ENCODE peak calls at places on chromosomes 16 and 17, in six cellular contexts. Y is KBM-7; X is stimulated activated CD4-positive, alpha-beta T cell treated with anti-CD3 and anti-CD28 coated beads, Interleukin-2, amount 100 ng/mL, for 48 hours; L is GDM1; W is stimulated activated CD8-positive, alpha-beta memory T cell treated with anti-CD3 and anti-CD28 coated beads, Interleukin-4, amount 100 ng/mL, for 1 hour; D is activated CD4-positive, alpha-beta T cell treated with anti-CD3 and anti-CD28 coated beads, Interleukin-2, amount 50 U/mL, for 1 hour. A is an unnamed sample.

GRCh38 chr16:12405083-12405482 is 398.6 kb downstream of the CPPED1 start:
- DNase-seq in W (no peak), D (no peak), X (no peak), L (no peak), Y (no peak), A (no peak)

GRCh38 chr17:39608142-39608541 is 422 bp upstream of the NEUROD2 start:
- DNase-seq in L (no peak), Y (no peak), D (no peak), X (no peak), W (no peak), A (no peak)

GRCh38 chr16:88381820-88382451 is 823 bp upstream of the ZNF469 start:
- DNase-seq in X (no peak), L (no peak), D (no peak), W (no peak), Y (no peak), A (peak)

GRCh38 chr16:58582971-58583765 is 46.5 kb downstream of the CNOT1 start:
- DNase-seq in D (no peak), L (no peak), Y (peak), W (no peak), X (no peak), A (no peak)

GRCh38 chr16:68128577-68129305 is 43.6 kb downstream of the NFATC3 start:
- DNase-seq in D (no peak), W (no peak), Y (no peak), X (no peak), L (no peak), A (no peak)

GRCh38 chr17:53950207-53950857 is 127.6 kb downstream of the KIF2B start:
- DNase-seq in L (no peak), W (no peak), X (no peak), Y (peak), D (no peak), A (no peak)

GRCh38 chr17:10117581-10118001 is 80.8 kb downstream of the GAS7 start:
- DNase-seq in D (no peak), L (no peak), X (no peak), Y (peak), W (no peak), A (peak)

GRCh38 chr16:2095315-2095853 is 40.3 kb downstream of the PKD1 start:
- DNase-seq in Y (no peak), L (no peak), D (no peak), X (no peak), W (no peak), A (no peak)

GRCh38 chr17:49576906-49577650 is 1.4 kb downstream of the NXPH3 start:
- DNase-seq in D (no peak), X (no peak), Y (no peak), L (no peak), W (no peak), A (no peak)

GRCh38 chr16:27844826-27845225 is 218.7 kb downstream of the GSG1L start:
- DNase-seq in D (no peak), X (no peak), L (no peak), Y (no peak), W (no peak), A (peak)

GRCh38 chr16:53893731-53894435 is 189.9 kb downstream of the FTO start:
- DNase-seq in L (no peak), W (no peak), X (no peak), Y (no peak), D (no peak), A (no peak)

GRCh38 chr16:4091638-4092037 is 24.6 kb downstream of the ADCY9 start:
- DNase-seq in Y (no peak), D (no peak), W (no peak), X (no peak), L (no peak), A (no peak)

GRCh38 chr16:30112197-30113030 is 923 bp downstream of the GDPD3 start:
- DNase-seq in L (peak), D (peak), X (peak), Y (peak), W (no peak), A (peak)

GRCh38 chr17:3447625-3448024 is 14.0 kb upstream of the OR1E2 start:
- DNase-seq in X (no peak), D (no peak), W (no peak), Y (peak), L (peak), A (no peak)

GRCh38 chr17:64688481-64688880 is 26.4 kb upstream of the SMURF2 start:
- DNase-seq in X (no peak), W (no peak), L (no peak), D (no peak), Y (no peak), A (no peak)

GRCh38 chr17:50593321-50593720 is 32.8 kb downstream of the CACNA1G start:
- DNase-seq in X (no peak), Y (no peak), D (no peak), W (no peak), L (no peak), A (no peak)

GRCh38 chr16:47426806-47427205 is 34.1 kb downstream of the ITFG1 start:
- DNase-seq in D (no peak), X (no peak), Y (no peak), W (no peak), L (no peak), A (no peak)

GRCh38 chr16:56347166-56347565 is 78.2 kb downstream of the AMFR start:
- DNase-seq in D (no peak), Y (no peak), L (no peak), W (no peak), X (no peak), A (no peak)

GRCh38 chr17:40475234-40476210 is 25.9 kb downstream of the TNS4 start:
- DNase-seq in D (no peak), X (no peak), L (no peak), Y (no peak), W (no peak), A (no peak)

GRCh38 chr16:18969050-18969854 is 14.5 kb upstream of the TMC7 start:
- DNase-seq in X (peak), D (peak), Y (peak), W (peak), L (peak), A (peak)

GRCh38 chr17:28391401-28391800 is 14.6 kb downstream of the SLC46A1 start:
- DNase-seq in D (no peak), L (no peak), W (no peak), Y (no peak), X (no peak), A (peak)

GRCh38 chr16:23803591-23804123 is 32.1 kb upstream of the PRKCB start:
- DNase-seq in X (peak), D (peak), W (peak), Y (peak), L (peak), A (peak)

GRCh38 chr17:79098282-79098867 is 23.8 kb downstream of the ENGASE start:
- DNase-seq in L (no peak), X (no peak), Y (no peak), W (no peak), D (no peak), A (no peak)

GRCh38 chr16:55000595-55000994 is 69.9 kb downstream of the IRX5 start:
- DNase-seq in L (no peak), W (no peak), Y (no peak), X (no peak), D (no peak), A (no peak)

GRCh38 chr16:47977802-47978201 is 178.0 kb downstream of the ABCC12 start:
- DNase-seq in W (no peak), L (no peak), X (no peak), D (no peak), Y (no peak), A (no peak)

GRCh38 chr17:82942166-82943130 is 102.6 kb upstream of the ZNF750 start:
- DNase-seq in Y (no peak), W (no peak), L (no peak), D (no peak), X (no peak), A (no peak)

GRCh38 chr17:64583055-64583454 is 76.3 kb downstream of the CEP95 start:
- DNase-seq in Y (no peak), W (no peak), D (no peak), X (no peak), L (no peak), A (no peak)

GRCh38 chr16:81385031-81385756 is 59.4 kb upstream of the CMIP start:
- DNase-seq in W (no peak), D (no peak), X (no peak), Y (no peak), L (no peak), A (no peak)

GRCh38 chr16:53911506-53911905 is 207.6 kb downstream of the FTO start:
- DNase-seq in L (no peak), D (no peak), X (no peak), W (no peak), Y (no peak), A (no peak)

GRCh38 chr16:69926241-69926640 is 24.9 kb upstream of the CLEC18A start:
- DNase-seq in X (no peak), W (no peak), D (no peak), Y (no peak), L (no peak), A (no peak)

GRCh38 chr16:12681653-12682052 is 122.0 kb downstream of the CPPED1 start:
- DNase-seq in Y (no peak), D (no peak), L (no peak), W (no peak), X (no peak), A (no peak)

GRCh38 chr17:66951605-66951953 is 12.9 kb upstream of the CACNG4 start:
- DNase-seq in W (no peak), X (no peak), D (no peak), L (no peak), Y (no peak), A (no peak)

A was measured in CD14-positive monocyte.